ENCODE peak calls at places on chromosome 1, in six cellular contexts. M, A, Z, V, F and K are unnamed samples.

GRCh38 chr1:57124768-57125446 is 159.1 kb upstream of the C8B start:
- DNase-seq in M (no peak), A (no peak), Z (no peak), V (peak), F (no peak), K (no peak)

GRCh38 chr1:80444171-80444570 is 1356.6 kb upstream of the ADGRL2 start:
- DNase-seq in M (no peak), A (no peak), Z (no peak), V (no peak), F (no peak), K (no peak)

GRCh38 chr1:33615546-33615945 is 143.1 kb downstream of the ZSCAN20 start:
- DNase-seq in M (no peak), A (no peak), Z (no peak), V (no peak), F (no peak), K (no peak)

GRCh38 chr1:227729881-227730629 is 5.0 kb downstream of the JMJD4 start:
- DNase-seq in M (peak), A (peak), Z (no peak), V (peak), F (no peak), K (no peak)

GRCh38 chr1:220119043-220119512 is 25.1 kb downstream of the IARS2 start:
- DNase-seq in M (no peak), A (no peak), Z (no peak), V (no peak), F (no peak), K (no peak)

GRCh38 chr1:205248793-205249601 is 21.3 kb downstream of the TMCC2 start:
- DNase-seq in M (no peak), A (peak), Z (no peak), V (peak), F (no peak), K (no peak)

GRCh38 chr1:152110365-152110859 is 4.8 kb downstream of the TCHH start:
- DNase-seq in M (peak), A (no peak), Z (no peak), V (peak), F (no peak), K (no peak)

GRCh38 chr1:32759521-32759980 is 57.0 kb upstream of the SYNC start:
- DNase-seq in M (no peak), A (no peak), Z (no peak), V (no peak), F (no peak), K (no peak)

GRCh38 chr1:53123462-53124129 is 18.8 kb downstream of the SLC1A7 start:
- DNase-seq in M (no peak), A (peak), Z (no peak), V (peak), F (no peak), K (no peak)

GRCh38 chr1:214136336-214136735 is 144.6 kb upstream of the SMYD2 start:
- DNase-seq in M (peak), A (no peak), Z (no peak), V (peak), F (no peak), K (no peak)

GRCh38 chr1:58072450-58072849 is 474.1 kb downstream of the OMA1 start:
- DNase-seq in M (no peak), A (no peak), Z (no peak), V (no peak), F (no peak), K (no peak)

GRCh38 chr1:112713466-112714312 is 1.4 kb downstream of the PPM1J start:
- DNase-seq in M (peak), A (no peak), Z (no peak), V (no peak), F (no peak), K (peak)